ENCODE peak calls at places on chromosomes 6 and 20, in ten cellular contexts. B is MM.1S, Q is adipocyte, O is right lobe of liver, R is epithelial cell of esophagus, G is colonic mucosa, C is upper lobe of right lung, I is WERI-Rb-1, A is AG09309, M is AG04450. V is an unnamed sample.

GRCh38 chr6:134026597-134026996 is 25.8 kb downstream of the SLC2A12 start:
- DNase-seq in B (no peak), Q (no peak), O (no peak), R (peak), G (no peak), C (no peak), I (no peak), A (no peak), M (no peak), V (no peak)

GRCh38 chr6:6366778-6367177 is 46.3 kb upstream of the F13A1 start:
- DNase-seq in B (no peak), Q (no peak), O (no peak), R (no peak), G (no peak), C (no peak), I (peak), A (no peak), M (no peak), V (no peak)

GRCh38 chr6:74467533-74468215 is 738.2 kb downstream of the COL12A1 start:
- DNase-seq in B (no peak), Q (peak), O (no peak), R (no peak), G (no peak), C (no peak), I (no peak), A (no peak), M (no peak), V (no peak)

GRCh38 chr20:10832146-10832545 is 158.3 kb upstream of the JAG1 start:
- DNase-seq in B (no peak), Q (peak), O (no peak), R (peak), G (no peak), C (no peak), I (no peak), A (no peak), M (no peak), V (no peak)

GRCh38 chr20:40945754-40946451 is 82.7 kb upstream of the TOP1 start:
- DNase-seq in B (no peak), Q (peak), O (no peak), R (peak), G (peak), C (no peak), I (peak), A (no peak), M (no peak), V (peak)

GRCh38 chr6:5201271-5201670 is 59.5 kb downstream of the LYRM4 start:
- DNase-seq in B (no peak), Q (no peak), O (no peak), R (peak), G (no peak), C (no peak), I (peak), A (no peak), M (no peak), V (no peak)

GRCh38 chr20:64140421-64140820 is 23.8 kb upstream of the MYT1 start:
- DNase-seq in B (no peak), Q (no peak), O (no peak), R (no peak), G (no peak), C (peak), I (no peak), A (no peak), M (no peak), V (no peak)

GRCh38 chr6:13710552-13711383 is 867 bp downstream of the RANBP9 start:
- DNase-seq in B (peak), Q (peak), O (peak), R (no peak), G (peak), C (peak), I (peak), A (no peak), M (no peak), V (no peak)

GRCh38 chr6:14454467-14454763 is 336.8 kb downstream of the CD83 start:
- DNase-seq in B (no peak), Q (no peak), O (no peak), R (peak), G (peak), C (no peak), I (no peak), A (no peak), M (no peak), V (peak)

GRCh38 chr20:45052698-45053440 is 48.1 kb downstream of the KCNS1 start:
- DNase-seq in B (peak), Q (peak), O (no peak), R (no peak), G (no peak), C (no peak), I (no peak), A (peak), M (no peak), V (peak)
- H3K4me3 ChIP-seq in B (peak), Q (no peak), O (no peak), R (no peak), G (no peak), C (no peak), I (no peak), A (no peak), M (no peak), V (no peak)

GRCh38 chr20:17504898-17505663 is 26.1 kb downstream of the BFSP1 start:
- DNase-seq in B (peak), Q (peak), O (peak), R (peak), G (peak), C (peak), I (no peak), A (no peak), M (no peak), V (peak)

GRCh38 chr20:17502105-17502504 is 29.1 kb downstream of the BFSP1 start:
- DNase-seq in B (no peak), Q (no peak), O (no peak), R (no peak), G (no peak), C (no peak), I (no peak), A (no peak), M (no peak), V (no peak)

GRCh38 chr20:17505664-17506517 is 25.3 kb downstream of the BFSP1 start:
- DNase-seq in B (no peak), Q (peak), O (no peak), R (peak), G (no peak), C (no peak), I (no peak), A (no peak), M (no peak), V (no peak)

GRCh38 chr20:17503501-17504325 is 27.5 kb downstream of the BFSP1 start:
- DNase-seq in B (no peak), Q (no peak), O (no peak), R (no peak), G (no peak), C (no peak), I (no peak), A (no peak), M (no peak), V (peak)

DNA sequence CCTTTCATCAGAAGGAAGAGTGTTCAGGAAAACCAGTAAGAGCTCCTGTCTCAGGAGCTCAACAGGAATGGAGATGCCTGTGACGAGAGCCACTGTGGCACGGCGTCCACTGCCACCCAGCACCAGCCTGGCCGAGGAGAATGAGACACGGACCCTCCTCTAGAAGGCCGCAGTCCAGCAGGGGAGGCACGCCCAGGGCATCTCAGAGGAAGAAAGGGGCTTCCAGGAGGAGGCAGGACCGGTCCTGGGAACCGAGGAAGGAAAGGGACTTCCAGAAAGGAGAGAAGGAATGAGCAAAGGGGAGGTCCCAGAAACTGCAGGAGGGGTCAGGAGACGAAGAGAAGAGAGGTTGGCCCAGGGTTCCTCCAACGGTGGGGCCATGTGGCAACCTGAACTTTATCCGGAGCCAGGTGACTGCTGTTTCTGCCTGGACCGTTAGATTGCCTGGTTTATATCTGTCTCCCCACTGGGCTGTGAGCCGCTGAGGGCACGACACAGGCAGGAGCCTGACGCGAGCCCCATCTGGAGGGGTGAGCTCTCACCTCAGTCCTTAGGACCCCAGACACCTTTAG is 26.8 kb downstream of the BFSP1 start:
- DNase-seq in B (peak), Q (no peak), O (no peak), R (no peak), G (peak), C (no peak), I (no peak), A (no peak), M (no peak), V (no peak)
- H3K4me3 ChIP-seq in B (peak), Q (peak), O (peak), R (no peak), G (peak), C (peak), I (peak), A (peak), M (peak), V (peak)

DNA sequence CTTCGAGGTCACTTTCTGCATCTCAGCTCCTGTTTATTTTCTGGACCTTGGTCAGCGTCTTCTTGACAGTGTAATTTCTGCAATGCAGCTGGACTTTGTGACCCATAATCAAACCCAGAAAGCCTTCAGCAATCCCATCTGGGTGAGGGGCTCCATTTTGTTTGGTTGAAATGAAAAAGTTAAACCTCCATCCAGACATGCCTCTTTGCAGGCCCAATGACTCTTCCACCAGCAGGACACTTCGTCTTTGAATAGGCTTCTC is 59.8 kb upstream of the NEDD9 start:
- DNase-seq in B (no peak), Q (no peak), O (no peak), R (no peak), G (no peak), C (no peak), I (no peak), A (no peak), M (no peak), V (no peak)
- H3K4me3 ChIP-seq in B (no peak), Q (no peak), O (no peak), R (no peak), G (no peak), C (peak), I (no peak), A (no peak), M (no peak), V (no peak)

GRCh38 chr20:608970-609369 is 1.1 kb downstream of the TCF15 start:
- DNase-seq in B (no peak), Q (no peak), O (no peak), R (no peak), G (no peak), C (peak), I (no peak), A (no peak), M (no peak), V (no peak)
- H3K4me3 ChIP-seq in B (no peak), Q (no peak), O (no peak), R (no peak), G (no peak), C (no peak), I (peak), A (no peak), M (no peak), V (no peak)

GRCh38 chr6:117549606-117550005 is 52.7 kb downstream of the GOPC start:
- DNase-seq in B (peak), Q (no peak), O (no peak), R (no peak), G (no peak), C (no peak), I (no peak), A (no peak), M (no peak), V (peak)
- H3K4me3 ChIP-seq in B (peak), Q (no peak), O (no peak), R (no peak), G (no peak), C (no peak), I (no peak), A (no peak), M (no peak), V (no peak)

GRCh38 chr6:80523029-80523428 is 416.6 kb downstream of the BCKDHB start:
- DNase-seq in B (no peak), Q (no peak), O (no peak), R (no peak), G (no peak), C (no peak), I (no peak), A (no peak), M (no peak), V (no peak)
- H3K4me3 ChIP-seq in B (no peak), Q (peak), O (no peak), R (no peak), G (no peak), C (no peak), I (no peak), A (no peak), M (no peak), V (no peak)

GRCh38 chr6:28953039-28953872 is 29.5 kb upstream of the TRIM27 start:
- DNase-seq in B (peak), Q (peak), O (no peak), R (peak), G (peak), C (no peak), I (peak), A (no peak), M (peak), V (peak)
- H3K4me3 ChIP-seq in B (peak), Q (peak), O (peak), R (peak), G (peak), C (peak), I (peak), A (peak), M (peak), V (no peak)

GRCh38 chr20:62889871-62890270 is 28.2 kb upstream of the TCFL5 start:
- DNase-seq in B (no peak), Q (no peak), O (peak), R (no peak), G (no peak), C (no peak), I (no peak), A (no peak), M (no peak), V (no peak)

GRCh38 chr20:62888910-62889309 is 27.3 kb upstream of the TCFL5 start:
- DNase-seq in B (no peak), Q (no peak), O (peak), R (no peak), G (no peak), C (no peak), I (no peak), A (no peak), M (no peak), V (no peak)

GRCh38 chr20:62891111-62891510 is 29.5 kb upstream of the TCFL5 start:
- DNase-seq in B (no peak), Q (no peak), O (no peak), R (no peak), G (no peak), C (no peak), I (no peak), A (no peak), M (no peak), V (no peak)

GRCh38 chr20:62889411-62889810 is 27.8 kb upstream of the TCFL5 start:
- DNase-seq in B (no peak), Q (no peak), O (peak), R (no peak), G (no peak), C (no peak), I (no peak), A (no peak), M (no peak), V (no peak)

GRCh38 chr20:62890444-62890843 is 28.8 kb upstream of the TCFL5 start:
- DNase-seq in B (no peak), Q (no peak), O (peak), R (no peak), G (no peak), C (no peak), I (no peak), A (no peak), M (no peak), V (no peak)
- H3K4me3 ChIP-seq in B (no peak), Q (no peak), O (no peak), R (no peak), G (no peak), C (no peak), I (no peak), A (no peak), M (no peak), V (no peak)

GRCh38 chr6:138227316-138227781 is 9.1 kb upstream of the PBOV1 start:
- DNase-seq in B (no peak), Q (no peak), O (no peak), R (no peak), G (peak), C (peak), I (no peak), A (no peak), M (no peak), V (no peak)
- H3K4me3 ChIP-seq in B (no peak), Q (no peak), O (no peak), R (no peak), G (no peak), C (no peak), I (no peak), A (no peak), M (no peak), V (no peak)